ENCODE peak calls at places on chromosomes 13 and 19, in six cellular contexts. W is RWPE1, U is upper lobe of right lung, O is B cell, E is foreskin fibroblast, I is stomach. K is an unnamed sample.

GRCh38 chr13:101408154-101408553 is 8.2 kb downstream of the NALCN start:
- DNase-seq in E (peak; percentile 46), W (no peak), O (no peak), I (no peak), U (no peak), K (no peak)

GRCh38 chr13:113170503-113170902 is 12.1 kb downstream of the PROZ start:
- DNase-seq in I (no peak), E (no peak), O (no peak), U (no peak), W (no peak), K (no peak)

GRCh38 chr19:44753932-44754742 is 5.6 kb downstream of the BCL3 start:
- DNase-seq in E (peak; percentile 86), W (peak; percentile 88), O (peak; percentile 72), I (peak; percentile 96), U (peak; percentile 98), K (no peak)

GRCh38 chr13:28707629-28708427 is 10.9 kb downstream of the SLC46A3 start:
- DNase-seq in U (no peak), W (peak; percentile 41), I (no peak), E (peak; percentile 92), O (peak; percentile 35), K (no peak)

GRCh38 chr19:17840019-17840418 is 7.8 kb downstream of the JAK3 start:
- DNase-seq in I (no peak), U (no peak), E (no peak), O (no peak), W (no peak), K (no peak)

GRCh38 chr13:83333614-83334388 is 548.5 kb downstream of the SLITRK1 start:
- DNase-seq in U (no peak), I (no peak), E (no peak), W (no peak), O (no peak), K (no peak)

GRCh38 chr19:20247016-20247683 is 80.1 kb downstream of the ZNF486 start:
- DNase-seq in E (peak; percentile 5), U (peak; percentile 66), W (no peak), I (peak; percentile 51), O (peak; percentile 63), K (peak; percentile 29)

GRCh38 chr19:33510728-33511255 is 10.8 kb downstream of the PEPD start:
- DNase-seq in W (no peak), O (no peak), I (no peak), E (no peak), U (no peak), K (no peak)

GRCh38 chr19:37303591-37304171 is 67.2 kb upstream of the ZNF527 start:
- DNase-seq in W (no peak), O (no peak), U (no peak), E (peak; percentile 8), I (no peak), K (no peak)

GRCh38 chr19:44746946-44747738 is 1.4 kb upstream of the BCL3 start:
- DNase-seq in O (peak; percentile 86), I (peak; percentile 93), W (peak; percentile 98), E (peak; percentile 99), U (peak; percentile 96), K (peak; percentile 34)

GRCh38 chr13:97855570-97855970 is 97.9 kb upstream of the IPO5 start:
- DNase-seq in U (no peak), O (peak; percentile 38), I (no peak), W (peak; percentile 68), E (peak; percentile 92), K (peak; percentile 10)

GRCh38 chr13:40243982-40244381 is 422.5 kb downstream of the FOXO1 start:
- DNase-seq in O (no peak), I (no peak), U (no peak), W (no peak), E (no peak), K (no peak)

GRCh38 chr19:1663854-1664253 is 11.4 kb upstream of the TCF3 start:
- DNase-seq in I (no peak), U (no peak), W (no peak), E (no peak), O (no peak), K (no peak)

GRCh38 chr13:20808874-20809273 is 35.1 kb upstream of the EEF1AKMT1 start:
- DNase-seq in W (no peak), U (no peak), O (no peak), E (no peak), I (no peak), K (no peak)

GRCh38 chr19:3210347-3211017 is 14.0 kb upstream of the CELF5 start:
- DNase-seq in U (peak; percentile 82), W (peak; percentile 61), I (peak; percentile 67), O (peak; percentile 68), E (peak; percentile 63), K (peak; percentile 44)

GRCh38 chr19:18634612-18635290 is 2.1 kb upstream of the KLHL26 start:
- DNase-seq in I (no peak), W (no peak), E (peak; percentile 95), O (no peak), U (no peak), K (no peak)

GRCh38 chr13:39729161-39729560 is 73.7 kb downstream of the COG6 start:
- DNase-seq in I (no peak), W (no peak), U (no peak), O (no peak), E (peak; percentile 3), K (no peak)

GRCh38 chr19:38411041-38411712 is 8.3 kb downstream of the FAM98C start:
- DNase-seq in U (no peak), I (no peak), E (no peak), O (no peak), W (no peak), K (no peak)

GRCh38 chr19:15195381-15195964 is 5.3 kb downstream of the NOTCH3 start:
- DNase-seq in O (peak; percentile 38), E (peak; percentile 73), W (peak; percentile 89), I (peak; percentile 56), U (peak; percentile 86), K (peak; percentile 71)

GRCh38 chr19:2552859-2553258 is 76.9 kb downstream of the GADD45B start:
- DNase-seq in U (no peak), W (no peak), I (no peak), O (peak; percentile 79), E (no peak), K (no peak)

GRCh38 chr19:34732548-34733255 is 1.3 kb upstream of the ZNF181 start:
- DNase-seq in O (peak; percentile 20), E (no peak), I (no peak), U (no peak), W (no peak), K (no peak)

GRCh38 chr19:10252707-10253106 is 693 bp downstream of the MRPL4 start:
- DNase-seq in W (no peak), O (no peak), I (no peak), U (no peak), E (no peak), K (no peak)

GRCh38 chr19:32201211-32201610 is 144.2 kb upstream of the ZNF507 start:
- DNase-seq in E (no peak), I (no peak), O (no peak), W (no peak), U (no peak), K (no peak)
- TF ChIP-seq CTCF in E (no peak), I (no peak), O (no peak), W (no peak), U (no peak), K (no peak)

GRCh38 chr19:42244452-42245220 is 2.2 kb upstream of the GSK3A start:
- DNase-seq in I (peak; percentile 92), W (peak; percentile 73), O (peak; percentile 94), U (peak; percentile 96), E (peak; percentile 98), K (peak; percentile 83)
- TF ChIP-seq CTCF in I (no peak), W (peak; percentile 73), O (peak; percentile 70), U (peak; percentile 63), E (peak; percentile 56), K (peak; percentile 67)

GRCh38 chr19:23541991-23542390 is 145.0 kb downstream of the ZNF675 start:
- DNase-seq in O (no peak), E (no peak), I (no peak), U (no peak), W (no peak), K (no peak)

GRCh38 chr19:23542562-23542961 is 144.4 kb downstream of the ZNF675 start:
- DNase-seq in W (no peak), I (no peak), O (no peak), U (no peak), E (no peak), K (no peak)

GRCh38 chr19:23543351-23543750 is 143.7 kb downstream of the ZNF675 start:
- DNase-seq in O (no peak), U (no peak), I (no peak), E (no peak), W (no peak), K (no peak)

DNA sequence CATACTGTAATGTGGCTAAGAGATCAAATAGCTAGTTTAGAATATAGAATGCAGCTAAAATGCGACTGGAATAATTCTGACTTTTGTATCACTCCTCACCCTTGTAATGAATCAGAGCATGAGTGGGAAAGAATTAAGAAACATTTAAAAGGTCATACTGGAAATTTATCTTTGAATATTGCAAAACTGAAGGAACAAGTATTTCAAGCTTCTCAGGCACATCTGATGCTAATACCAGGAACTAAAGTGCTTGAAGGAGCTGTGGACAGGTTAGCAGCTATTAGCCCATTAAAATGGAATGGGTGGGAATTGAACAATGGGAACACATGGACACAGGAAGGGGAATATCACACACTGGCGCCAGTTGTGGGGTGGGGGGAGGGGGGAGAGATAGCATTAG is 144.2 kb upstream of the ZNF91 start:
- DNase-seq in E (no peak), W (no peak), O (no peak), I (no peak), U (no peak), K (no peak)
- TF ChIP-seq CTCF in E (no peak), W (no peak), O (no peak), I (no peak), U (no peak), K (no peak)

DNA sequence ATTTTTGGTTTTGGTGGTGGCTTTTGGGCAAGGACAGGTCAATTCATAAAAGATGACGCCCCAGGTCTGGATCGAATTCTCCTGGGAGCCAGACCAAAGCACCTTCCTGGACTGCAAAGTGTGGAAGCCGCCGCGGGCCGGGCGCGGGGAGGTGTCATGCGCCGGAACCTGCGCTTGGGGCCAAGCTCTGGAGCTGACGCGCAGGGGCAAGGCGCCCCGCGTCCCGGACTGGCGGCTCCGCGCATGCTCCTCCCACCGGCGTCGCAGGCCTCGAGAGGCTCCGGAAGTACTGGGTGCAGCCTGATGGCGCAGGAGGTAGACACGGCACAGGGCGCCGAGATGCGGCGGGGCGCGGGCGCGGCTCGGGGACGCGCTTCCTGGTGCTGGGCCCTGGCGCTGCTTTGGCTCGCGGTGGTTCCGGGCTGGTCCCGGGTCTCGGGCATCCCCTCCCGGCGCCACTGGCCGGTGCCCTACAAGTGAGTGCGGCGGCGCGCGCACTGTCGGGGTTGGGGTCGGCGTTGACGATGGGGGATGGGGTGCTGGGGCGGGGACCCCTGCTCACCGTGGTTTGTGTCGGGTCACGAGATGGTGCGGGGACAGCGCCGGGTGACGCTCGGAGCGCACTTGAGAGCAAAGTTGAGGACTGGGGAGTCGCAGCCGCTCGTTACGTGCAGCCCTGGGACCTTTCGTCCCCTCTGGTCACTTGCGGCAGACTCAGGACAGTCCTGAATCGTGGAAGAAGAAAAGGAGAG is at the start of gene CLN5:
- DNase-seq in I (peak; percentile 96), E (peak; percentile 97), O (peak; percentile 99), U (peak; percentile 98), W (peak; percentile 86), K (peak; percentile 85)
- TF ChIP-seq CTCF in I (no peak), E (no peak), O (no peak), U (no peak), W (no peak), K (no peak)

K was measured in progenitor cell of endocrine pancreas.